ENCODE peak calls at places on chromosomes 2 and 18, in four cellular contexts. O is heart left ventricle, T is HCT116, A is pancreas. L is an unnamed sample.

GRCh38 chr2:30275256-30275655 is 43.9 kb downstream of the LBH start:
- DNase-seq in O (no peak), T (no peak), A (no peak), L (no peak)

GRCh38 chr2:57877811-57878572 is 168.6 kb upstream of the VRK2 start:
- DNase-seq in O (no peak), T (no peak), A (no peak), L (no peak)

GRCh38 chr2:228446732-228447131 is 265.2 kb upstream of the SPHKAP start:
- DNase-seq in O (peak; percentile 68), T (no peak), A (no peak), L (no peak)

GRCh38 chr18:2111456-2111855 is 459.8 kb downstream of the METTL4 start:
- DNase-seq in O (no peak), T (no peak), A (no peak), L (no peak)

GRCh38 chr2:222532315-222532714 is 108.0 kb downstream of the SGPP2 start:
- DNase-seq in O (no peak), T (no peak), A (no peak), L (no peak)

GRCh38 chr18:62524443-62525200 is 1.8 kb downstream of the ZCCHC2 start:
- DNase-seq in O (peak; percentile 61), T (no peak), A (peak; percentile 86), L (peak; percentile 66)

GRCh38 chr2:95526360-95527341 is 42.1 kb upstream of the TRIM43B start:
- DNase-seq in O (peak; percentile 79), T (peak; percentile 29), A (peak; percentile 91), L (peak; percentile 47)

GRCh38 chr2:183229386-183229785 is 105.1 kb downstream of the NUP35 start:
- DNase-seq in O (no peak), T (no peak), A (no peak), L (no peak)

GRCh38 chr2:8065191-8065590 is 616.7 kb upstream of the ID2 start:
- DNase-seq in O (no peak), T (no peak), A (no peak), L (no peak)

GRCh38 chr2:127094509-127095366 is 12.2 kb downstream of the BIN1 start:
- DNase-seq in O (no peak), T (no peak), A (peak; percentile 79), L (no peak)

GRCh38 chr2:24301599-24301998 is 58.7 kb downstream of the ITSN2 start:
- DNase-seq in O (no peak), T (no peak), A (no peak), L (no peak)

GRCh38 chr2:152166633-152167032 is 8.9 kb downstream of the STAM2 start:
- DNase-seq in O (no peak), T (no peak), A (no peak), L (no peak)

GRCh38 chr2:177260398-177260797 is 4.1 kb downstream of the NFE2L2 start:
- DNase-seq in O (no peak), T (no peak), A (no peak), L (no peak)
- H3K27ac ChIP-seq in O (peak overlapping the region; percentile 98), T (no peak overlapping the region), A (no peak overlapping the region), L (peak overlapping the region; percentile 100)

GRCh38 chr18:47115205-47115604 is 35.1 kb downstream of the HDHD2 start:
- DNase-seq in O (no peak), T (no peak), A (no peak), L (no peak)

GRCh38 chr18:47118986-47119385 is 31.3 kb downstream of the HDHD2 start:
- DNase-seq in O (no peak), T (no peak), A (no peak), L (no peak)

GRCh38 chr18:47120428-47120827 is 29.9 kb downstream of the HDHD2 start:
- DNase-seq in O (no peak), T (no peak), A (no peak), L (no peak)
- TF ChIP-seq CTCF in O (no peak), T (no peak), A (no peak), L (no peak)

GRCh38 chr2:201261911-201262310 is 1.6 kb downstream of the CASP8 start:
- DNase-seq in O (no peak), T (no peak), A (no peak), L (no peak)
- H3K4me3 ChIP-seq in O (peak overlapping the region; percentile 5), T (no peak overlapping the region), A (no peak overlapping the region), L (peak overlapping the region; percentile 28)

GRCh38 chr2:6832995-6833604 is 32.6 kb downstream of the CMPK2 start:
- DNase-seq in O (no peak), T (no peak), A (no peak), L (no peak)
- H3K27ac ChIP-seq in O (no peak overlapping the region), T (no peak overlapping the region), A (no peak overlapping the region), L (no peak overlapping the region)

DNA sequence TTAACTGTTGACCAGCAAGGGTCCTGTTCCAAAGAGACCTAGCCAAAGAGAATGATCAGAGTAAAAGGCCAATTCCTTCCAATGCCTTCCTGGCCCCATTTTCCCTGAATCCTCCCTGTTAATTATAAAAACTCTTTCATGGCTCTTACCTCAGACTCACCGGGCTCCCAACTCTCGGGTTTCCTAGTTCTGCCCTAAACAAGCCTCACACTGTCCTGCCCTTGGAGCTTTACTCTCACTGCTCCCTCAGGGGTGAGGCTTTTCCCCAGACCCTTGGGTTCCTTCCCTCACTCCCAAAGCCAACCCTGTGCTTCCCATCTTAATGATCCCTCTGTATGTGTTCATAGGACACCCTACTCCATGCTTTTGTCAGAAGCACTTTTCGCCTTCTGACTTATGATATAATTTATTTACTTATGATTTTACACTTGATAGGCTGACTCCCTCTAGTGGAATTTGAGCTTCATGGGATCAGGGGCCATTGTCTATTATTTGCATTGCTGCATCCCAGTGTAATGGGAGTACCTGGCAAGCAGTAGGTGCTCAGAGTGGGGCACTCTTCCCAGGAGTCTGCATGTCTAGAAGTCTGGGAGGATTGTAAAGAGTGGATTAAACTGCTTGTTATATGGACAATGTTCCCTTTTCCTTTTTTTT is 29.9 kb upstream of the ZNG1B start:
- DNase-seq in O (no peak), T (peak; percentile 31), A (no peak), L (no peak)
- TF ChIP-seq CTCF in O (no peak), T (peak; percentile 54), A (no peak), L (no peak)

GRCh38 chr18:13381907-13382682 is 163.5 kb downstream of the LDLRAD4 start:
- DNase-seq in O (peak; percentile 81), T (no peak), A (no peak), L (peak; percentile 62)

GRCh38 chr18:13382683-13382989 is 164.1 kb downstream of the LDLRAD4 start:
- DNase-seq in O (no peak), T (no peak), A (no peak), L (no peak)

GRCh38 chr18:13381331-13381730 is 162.8 kb downstream of the LDLRAD4 start:
- DNase-seq in O (no peak), T (no peak), A (no peak), L (peak; percentile 25)

GRCh38 chr18:13380671-13381070 is 162.1 kb downstream of the LDLRAD4 start:
- DNase-seq in O (no peak), T (no peak), A (no peak), L (no peak)

GRCh38 chr18:13382990-13383821 is 164.6 kb downstream of the LDLRAD4 start:
- DNase-seq in O (no peak), T (no peak), A (no peak), L (no peak)
- H3K4me3 ChIP-seq in O (peak overlapping the region; percentile 20), T (no peak overlapping the region), A (no peak overlapping the region), L (no peak overlapping the region)

DNA sequence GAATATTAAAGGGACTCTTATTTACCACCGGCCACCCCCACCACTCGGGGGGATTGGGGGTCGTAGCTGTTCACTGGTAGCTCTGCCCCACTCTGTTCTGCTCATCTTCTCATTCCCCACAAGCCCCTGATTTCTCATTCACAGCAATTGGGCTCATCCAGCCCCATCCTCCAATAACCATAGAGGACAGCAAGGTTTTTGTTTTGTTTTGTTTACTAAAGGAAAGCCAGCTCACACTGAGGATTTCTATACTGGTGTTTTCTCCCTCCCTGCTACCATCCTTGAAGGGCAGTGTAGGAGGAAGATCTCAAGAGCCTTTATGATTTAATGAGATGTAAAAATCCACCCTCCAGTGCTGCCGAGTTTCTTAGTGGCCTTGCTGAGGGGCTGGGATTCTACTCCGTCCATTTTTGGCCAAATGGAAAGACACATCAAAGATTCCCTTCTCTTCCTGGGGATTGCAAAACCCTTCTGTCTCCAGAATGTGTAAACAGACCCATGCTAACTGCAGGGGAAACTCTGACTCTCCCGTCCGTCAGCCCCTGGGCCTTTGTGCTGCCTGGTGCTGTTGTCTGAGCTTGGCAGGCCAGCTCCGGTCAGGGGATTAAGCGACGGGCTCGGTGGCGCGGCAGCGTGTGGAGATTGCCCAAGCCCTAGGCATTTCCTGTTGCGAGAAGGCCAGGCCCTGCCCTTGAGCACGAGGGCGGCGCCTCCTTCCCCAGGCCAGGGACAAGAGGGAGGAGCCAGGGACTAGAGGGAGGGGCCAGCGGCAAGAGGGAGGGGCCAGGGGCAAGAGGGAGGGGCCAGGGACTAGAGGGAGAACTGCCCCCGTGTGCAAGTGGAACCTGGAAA is 165.0 kb downstream of the ANTXR1 start:
- DNase-seq in O (peak; percentile 80), T (peak; percentile 75), A (peak; percentile 73), L (no peak)
- H3K27ac ChIP-seq in O (peak overlapping the region; percentile 85), T (peak overlapping the region; percentile 55), A (peak overlapping the region; percentile 45), L (peak overlapping the region; percentile 91)

GRCh38 chr2:46327627-46328026 is 30.4 kb downstream of the EPAS1 start:
- DNase-seq in O (no peak), T (no peak), A (no peak), L (no peak)
- TF ChIP-seq CTCF in O (peak; percentile 13), T (peak; percentile 36), A (no peak), L (no peak)

L was measured in breast epithelium.